ENCODE peak calls at places on chromosomes 11 and 22, in six cellular contexts. F is BJ; Z is WERI-Rb-1; Q is CD4-positive, alpha-beta memory T cell; J is psoas muscle; G is gastrocnemius medialis. Y is an unnamed sample.

GRCh38 chr22:39498802-39499201 is 3.3 kb upstream of the MIEF1 start:
- DNase-seq in F (no peak), Z (no peak), Q (no peak), J (no peak), G (no peak), Y (no peak)

GRCh38 chr11:129728571-129728970 is 87.1 kb upstream of the TMEM45B start:
- DNase-seq in F (no peak), Z (no peak), Q (no peak), J (no peak), G (no peak), Y (no peak)

GRCh38 chr22:40531951-40532900 is 104.3 kb downstream of the MRTFA start:
- DNase-seq in F (no peak), Z (no peak), Q (no peak), J (no peak), G (no peak), Y (no peak)

GRCh38 chr11:121965330-121965729 is 150.7 kb downstream of the BLID start:
- DNase-seq in F (no peak), Z (no peak), Q (no peak), J (no peak), G (no peak), Y (peak; percentile 17)

GRCh38 chr11:119372260-119373058 is 9.0 kb downstream of the USP2 start:
- DNase-seq in F (no peak), Z (no peak), Q (no peak), J (peak; percentile 50), G (peak; percentile 78), Y (no peak)

GRCh38 chr22:35912668-35913067 is 116.0 kb downstream of the RBFOX2 start:
- DNase-seq in F (no peak), Z (no peak), Q (no peak), J (no peak), G (no peak), Y (no peak)

GRCh38 chr22:42343551-42344081 is 73.2 kb upstream of the TCF20 start:
- DNase-seq in F (no peak), Z (peak; percentile 36), Q (peak; percentile 29), J (no peak), G (no peak), Y (no peak)

GRCh38 chr22:31891366-31892079 is 52.8 kb upstream of the YWHAH start:
- DNase-seq in F (no peak), Z (no peak), Q (no peak), J (no peak), G (peak; percentile 13), Y (no peak)

GRCh38 chr11:131546218-131546895 is 175.9 kb downstream of the NTM start:
- DNase-seq in F (no peak), Z (no peak), Q (no peak), J (no peak), G (no peak), Y (no peak)

GRCh38 chr11:66636411-66636810 is 2.1 kb upstream of the RBM4 start:
- DNase-seq in F (no peak), Z (peak; percentile 57), Q (no peak), J (no peak), G (no peak), Y (no peak)
- H3K36me3 ChIP-seq in F (peaks cover 8% of the 10 kb centered on the region), Z (peaks cover 82% of the 10 kb centered on the region), Q (peaks cover 16% of the 10 kb centered on the region), J (peaks cover 10% of the 10 kb centered on the region), G (no peaks in the 10 kb centered on the region), Y (peaks cover 55% of the 10 kb centered on the region)

GRCh38 chr11:68946416-68947090 is 34.2 kb downstream of the MRGPRD start:
- DNase-seq in F (peak; percentile 70), Z (no peak), Q (no peak), J (no peak), G (no peak), Y (no peak)
- H3K4me3 ChIP-seq in F (no peak overlapping the region), Z (no peak overlapping the region), Q (no peak overlapping the region), J (no peak overlapping the region), G (no peak overlapping the region), Y (no peak overlapping the region)

GRCh38 chr22:21972806-21973205 is 9.8 kb downstream of the TOP3B start:
- DNase-seq in F (no peak), Z (no peak), Q (no peak), J (no peak), G (no peak), Y (no peak)
- H3K36me3 ChIP-seq in F (peaks cover 40% of the 10 kb centered on the region), Z (peaks cover 60% of the 10 kb centered on the region), Q (peaks cover 44% of the 10 kb centered on the region), J (peaks cover 3% of the 10 kb centered on the region), G (no peaks in the 10 kb centered on the region), Y (peaks cover 6% of the 10 kb centered on the region)

GRCh38 chr11:47257178-47257517 is 648 bp upstream of the NR1H3 start:
- DNase-seq in F (no peak), Z (no peak), Q (no peak), J (no peak), G (no peak), Y (no peak)
- H3K4me3 ChIP-seq in F (peak overlapping the region; percentile 32), Z (no peak overlapping the region), Q (no peak overlapping the region), J (peak overlapping the region; percentile 55), G (peak overlapping the region; percentile 45), Y (peak overlapping the region; percentile 53)

GRCh38 chr11:75324189-75324588 is 27.3 kb downstream of the ARRB1 start:
- DNase-seq in F (no peak), Z (no peak), Q (no peak), J (no peak), G (no peak), Y (no peak)
- H3K36me3 ChIP-seq in F (no peaks in the 10 kb centered on the region), Z (peaks cover 3% of the 10 kb centered on the region), Q (no peaks in the 10 kb centered on the region), J (no peaks in the 10 kb centered on the region), G (no peaks in the 10 kb centered on the region), Y (no peaks in the 10 kb centered on the region)

GRCh38 chr11:133953571-133953970 is 3.2 kb downstream of the IGSF9B start:
- DNase-seq in F (no peak), Z (no peak), Q (no peak), J (no peak), G (no peak), Y (no peak)

GRCh38 chr11:133953999-133954398 is 2.8 kb downstream of the IGSF9B start:
- DNase-seq in F (no peak), Z (no peak), Q (no peak), J (no peak), G (no peak), Y (no peak)

GRCh38 chr11:133952199-133953190 is 4.3 kb downstream of the IGSF9B start:
- DNase-seq in F (no peak), Z (no peak), Q (no peak), J (no peak), G (no peak), Y (no peak)

GRCh38 chr11:133950874-133951483 is 5.8 kb downstream of the IGSF9B start:
- DNase-seq in F (no peak), Z (peak; percentile 62), Q (no peak), J (no peak), G (no peak), Y (peak; percentile 77)

DNA sequence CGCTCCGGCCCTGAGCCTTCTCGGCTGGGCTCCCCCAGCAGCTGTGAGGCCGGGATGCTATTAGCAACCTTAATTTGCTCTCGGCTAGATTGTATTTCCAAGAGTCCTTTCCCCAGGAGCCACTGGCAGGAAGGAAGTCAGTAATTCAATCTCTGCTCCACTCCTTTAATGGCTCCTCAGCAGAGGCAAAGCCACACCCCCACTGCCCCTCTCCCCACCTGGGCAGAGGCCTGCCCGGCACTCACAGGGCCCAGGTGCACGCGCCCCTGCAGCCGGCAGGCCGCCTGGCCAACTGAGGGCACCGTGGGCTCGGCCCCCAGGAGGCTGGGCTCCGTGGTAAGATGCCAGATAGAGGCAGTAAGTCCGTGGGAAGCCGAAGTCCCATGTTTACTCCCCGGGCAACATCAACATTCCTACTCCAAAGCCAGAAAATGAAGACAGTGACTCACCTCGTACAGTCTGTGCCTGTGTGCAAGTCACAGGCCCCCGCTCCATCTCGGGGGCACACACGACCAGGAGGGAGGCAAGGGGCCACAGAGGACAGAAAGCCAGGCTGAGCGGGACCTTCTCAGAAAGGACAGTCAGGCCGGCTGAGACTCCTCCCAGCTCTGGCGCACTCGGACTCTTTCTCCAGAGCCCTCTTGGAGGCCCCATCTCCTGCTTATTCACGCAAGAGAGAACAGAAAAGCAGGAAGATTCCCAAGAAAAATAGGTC is 5.1 kb downstream of the IGSF9B start:
- DNase-seq in F (no peak), Z (peak; percentile 44), Q (no peak), J (no peak), G (no peak), Y (no peak)
- H3K4me3 ChIP-seq in F (no peak overlapping the region), Z (peak overlapping the region; percentile 33), Q (no peak overlapping the region), J (peak overlapping the region; percentile 57), G (peak overlapping the region; percentile 37), Y (peak overlapping the region; percentile 39)

GRCh38 chr11:35227551-35228341 is 88.8 kb downstream of the CD44 start:
- DNase-seq in F (no peak), Z (no peak), Q (no peak), J (no peak), G (no peak), Y (no peak)
- H3K36me3 ChIP-seq in F (peaks cover 12% of the 10 kb centered on the region), Z (no peaks in the 10 kb centered on the region), Q (peaks cover 79% of the 10 kb centered on the region), J (no peaks in the 10 kb centered on the region), G (no peaks in the 10 kb centered on the region), Y (peaks cover 59% of the 10 kb centered on the region)

GRCh38 chr22:44142421-44143116 is 38.2 kb upstream of the PARVG start:
- DNase-seq in F (no peak), Z (no peak), Q (no peak), J (no peak), G (no peak), Y (no peak)
- H3K4me3 ChIP-seq in F (no peak overlapping the region), Z (no peak overlapping the region), Q (no peak overlapping the region), J (no peak overlapping the region), G (no peak overlapping the region), Y (no peak overlapping the region)

GRCh38 chr22:21927174-21927823 is 25.3 kb downstream of the PPM1F start:
- DNase-seq in F (no peak), Z (no peak), Q (no peak), J (no peak), G (no peak), Y (no peak)
- H3K36me3 ChIP-seq in F (peaks cover 33% of the 10 kb centered on the region), Z (peaks cover 8% of the 10 kb centered on the region), Q (peaks cover 10% of the 10 kb centered on the region), J (no peaks in the 10 kb centered on the region), G (no peaks in the 10 kb centered on the region), Y (no peaks in the 10 kb centered on the region)